ENCODE peak calls at places on chromosomes 4 and X, in six cellular contexts. U, A, W, X, O and K are unnamed samples.
A peak's percentile ranks its signal among the peaks of the same experiment; 100 is the strongest.

GRCh38 chr4:87805971-87806370 is 6.6 kb downstream of the IBSP start:
- DNase-seq in U (no peak), A (no peak), W (no peak), X (no peak), O (peak; percentile 43), K (no peak)

GRCh38 chr4:76607266-76607799 is 172.3 kb downstream of the SHROOM3 start:
- DNase-seq in U (peak; percentile 96), A (no peak), W (no peak), X (no peak), O (peak; percentile 79), K (no peak)

GRCh38 chr4:41505161-41505653 is 32.8 kb upstream of the LIMCH1 start:
- DNase-seq in U (no peak), A (peak; percentile 50), W (peak; percentile 57), X (no peak), O (peak; percentile 84), K (peak; percentile 54)

GRCh38 chrX:124529786-124530185 is 183.4 kb downstream of the SH2D1A start:
- DNase-seq in U (no peak), A (no peak), W (no peak), X (no peak), O (no peak), K (no peak)

GRCh38 chrX:139784788-139785187 is 76.8 kb upstream of the MCF2 start:
- DNase-seq in U (no peak), A (no peak), W (no peak), X (no peak), O (no peak), K (no peak)

GRCh38 chrX:386239-386767 is 404 bp downstream of the PPP2R3B start:
- DNase-seq in U (no peak), A (no peak), W (no peak), X (no peak), O (no peak), K (no peak)

GRCh38 chr4:1855334-1856070 is 454 bp downstream of the LETM1 start:
- DNase-seq in U (peak; percentile 16), A (peak; percentile 48), W (peak; percentile 70), X (no peak), O (no peak), K (no peak)

GRCh38 chr4:68426516-68426915 is 20.7 kb upstream of the TMPRSS11E start:
- DNase-seq in U (no peak), A (no peak), W (no peak), X (no peak), O (no peak), K (no peak)

GRCh38 chr4:174107749-174108354 is 175.6 kb downstream of the FBXO8 start:
- DNase-seq in U (no peak), A (no peak), W (no peak), X (no peak), O (no peak), K (no peak)

GRCh38 chr4:47598320-47598719 is 113.2 kb downstream of the ATP10D start:
- DNase-seq in U (no peak), A (no peak), W (no peak), X (no peak), O (peak; percentile 4), K (no peak)

GRCh38 chrX:129706395-129707072 is 32.2 kb upstream of the XPNPEP2 start:
- DNase-seq in U (no peak), A (peak; percentile 64), W (no peak), X (no peak), O (no peak), K (no peak)

GRCh38 chr4:105306158-105306781 is 159.6 kb downstream of the TET2 start:
- DNase-seq in U (peak; percentile 41), A (no peak), W (no peak), X (peak; percentile 40), O (peak; percentile 13), K (peak; percentile 46)

GRCh38 chr4:111960241-111960667 is 185.0 kb upstream of the FAM241A start:
- DNase-seq in U (peak; percentile 59), A (no peak), W (no peak), X (peak; percentile 41), O (peak; percentile 17), K (no peak)

GRCh38 chr4:119501740-119502139 is 126.9 kb downstream of the PDE5A start:
- DNase-seq in U (no peak), A (no peak), W (no peak), X (no peak), O (no peak), K (no peak)

GRCh38 chr4:119493419-119493818 is 135.2 kb downstream of the PDE5A start:
- DNase-seq in U (no peak), A (no peak), W (no peak), X (no peak), O (no peak), K (no peak)

DNA sequence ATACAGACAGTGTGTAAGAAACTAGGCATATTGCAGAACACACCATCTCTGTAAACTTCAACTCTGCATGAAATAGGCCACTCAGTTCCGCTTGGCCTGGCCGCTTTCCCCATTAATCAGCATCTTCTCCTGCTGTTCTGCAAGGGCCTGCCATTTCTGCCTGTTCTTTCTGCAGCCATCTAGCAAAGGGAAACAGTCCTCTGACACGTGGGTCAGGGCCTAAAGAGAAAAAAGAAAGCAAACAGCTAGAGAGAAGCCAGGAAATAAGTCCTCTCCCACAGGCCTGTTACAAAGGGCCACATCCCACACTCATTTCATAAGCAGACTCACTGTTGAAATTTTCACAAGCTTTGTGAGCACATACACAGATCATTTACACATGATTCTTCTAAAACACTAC is 130.1 kb downstream of the PDE5A start:
- DNase-seq in U (no peak), A (peak; percentile 49), W (no peak), X (peak; percentile 43), O (no peak), K (no peak)
- H3K36me3 ChIP-seq in U (peaks cover 3% of the 10 kb centered on the region), A (no peaks in the 10 kb centered on the region), W (peaks cover 2% of the 10 kb centered on the region), X (peaks cover 8% of the 10 kb centered on the region), O (peaks cover 15% of the 10 kb centered on the region), K (no peaks in the 10 kb centered on the region)

GRCh38 chrX:115892056-115892708 is 278.4 kb upstream of the AGTR2 start:
- DNase-seq in U (no peak), A (peak; percentile 15), W (peak; percentile 23), X (no peak), O (no peak), K (no peak)
- H3K4me3 ChIP-seq in U (no peak overlapping the region), A (no peak overlapping the region), W (peak overlapping the region; percentile 64), X (no peak overlapping the region), O (no peak overlapping the region), K (no peak overlapping the region)

GRCh38 chr4:123159479-123159878 is 237.1 kb upstream of the NUDT6 start:
- DNase-seq in U (no peak), A (no peak), W (no peak), X (no peak), O (no peak), K (no peak)
- H3K27ac ChIP-seq in U (no peak overlapping the region), A (no peak overlapping the region), W (no peak overlapping the region), X (no peak overlapping the region), O (no peak overlapping the region), K (no peak overlapping the region)

GRCh38 chr4:5842456-5842855 is 50.4 kb downstream of the CRMP1 start:
- DNase-seq in U (no peak), A (no peak), W (no peak), X (no peak), O (no peak), K (no peak)

GRCh38 chr4:5839332-5839731 is 53.6 kb downstream of the CRMP1 start:
- DNase-seq in U (no peak), A (no peak), W (no peak), X (no peak), O (no peak), K (no peak)

GRCh38 chr4:5843573-5844239 is 49.2 kb downstream of the CRMP1 start:
- DNase-seq in U (no peak), A (no peak), W (no peak), X (no peak), O (no peak), K (no peak)

GRCh38 chr4:5839751-5840674 is 52.9 kb downstream of the CRMP1 start:
- DNase-seq in U (no peak), A (no peak), W (peak; percentile 79), X (no peak), O (no peak), K (no peak)

GRCh38 chr4:5845035-5845905 is 47.6 kb downstream of the CRMP1 start:
- DNase-seq in U (no peak), A (no peak), W (no peak), X (no peak), O (no peak), K (no peak)
- H3K36me3 ChIP-seq in U (no peaks in the 10 kb centered on the region), A (no peaks in the 10 kb centered on the region), W (no peaks in the 10 kb centered on the region), X (no peaks in the 10 kb centered on the region), O (no peaks in the 10 kb centered on the region), K (no peaks in the 10 kb centered on the region)

DNA sequence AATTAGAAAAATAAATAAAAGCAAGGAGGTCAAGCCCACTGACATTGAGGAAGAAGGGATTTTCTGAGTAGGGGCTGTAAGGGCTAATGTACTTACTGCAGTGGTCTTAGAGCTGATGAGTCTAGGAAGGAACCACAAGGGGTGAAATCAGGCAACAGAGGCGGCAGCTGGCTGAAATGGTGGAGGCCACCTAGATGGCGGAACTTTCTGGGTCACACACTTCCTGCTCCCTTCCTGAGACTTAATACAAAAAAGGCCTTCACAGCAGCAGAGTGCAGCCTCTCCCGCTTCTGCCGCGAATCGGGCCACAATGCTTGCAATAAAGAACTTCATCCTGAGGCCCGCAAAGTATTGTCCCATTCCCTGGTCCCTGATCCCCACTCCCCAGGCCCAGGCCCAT is 15.4 kb downstream of the SNX12 start:
- DNase-seq in U (peak; percentile 6), A (no peak), W (no peak), X (no peak), O (no peak), K (no peak)
- H3K4me3 ChIP-seq in U (peak overlapping the region; percentile 72), A (no peak overlapping the region), W (no peak overlapping the region), X (peak overlapping the region; percentile 35), O (no peak overlapping the region), K (no peak overlapping the region)

GRCh38 chr4:3389879-3390840 is 51.6 kb upstream of the HGFAC start:
- DNase-seq in U (no peak), A (no peak), W (no peak), X (no peak), O (no peak), K (no peak)
- H3K27ac ChIP-seq in U (no peak overlapping the region), A (peak overlapping the region; percentile 79), W (no peak overlapping the region), X (no peak overlapping the region), O (no peak overlapping the region), K (peak overlapping the region; percentile 84)

GRCh38 chr4:7243609-7244342 is 51.4 kb downstream of the SORCS2 start:
- DNase-seq in U (no peak), A (no peak), W (no peak), X (no peak), O (no peak), K (peak; percentile 74)
- H3K36me3 ChIP-seq in U (no peaks in the 10 kb centered on the region), A (no peaks in the 10 kb centered on the region), W (no peaks in the 10 kb centered on the region), X (no peaks in the 10 kb centered on the region), O (no peaks in the 10 kb centered on the region), K (no peaks in the 10 kb centered on the region)

GRCh38 chrX:70292788-70293187 is 2.9 kb downstream of the KIF4A start:
- DNase-seq in U (no peak), A (no peak), W (no peak), X (no peak), O (no peak), K (no peak)
- H3K4me3 ChIP-seq in U (no peak overlapping the region), A (no peak overlapping the region), W (no peak overlapping the region), X (no peak overlapping the region), O (no peak overlapping the region), K (no peak overlapping the region)